ENCODE peak calls at places on chromosomes 1 and 21, in nine cellular contexts. M is Panc1; S is fibroblast of lung; A is tibial nerve; E is kidney; X is breast epithelium; C is CD8-positive, alpha-beta T cell; T is aorta; K is cardiac muscle cell. W is an unnamed sample. For H3K9me3 and H3K4me1, the result is how much of the 10 kb centered on the place peaks cover.

GRCh38 chr21:29726061-29726460 is 213.7 kb downstream of the GRIK1 start:
- DNase-seq in M (no peak), S (no peak), A (no peak), E (no peak), X (no peak), C (no peak), T (no peak), K (no peak), W (no peak)

GRCh38 chr1:226723640-226724532 is 15.2 kb downstream of the ITPKB start:
- DNase-seq in M (no peak), S (peak), A (peak), E (no peak), X (no peak), C (no peak), T (no peak), K (peak), W (no peak)

GRCh38 chr1:32180186-32181060 is 948 bp downstream of the TXLNA start:
- DNase-seq in M (no peak), S (peak), A (no peak), E (peak), X (no peak), C (no peak), T (peak), K (peak), W (peak)

GRCh38 chr1:112957133-112957812 is 1.3 kb upstream of the SLC16A1 start:
- DNase-seq in M (peak), S (peak), A (no peak), E (no peak), X (no peak), C (peak), T (no peak), K (peak), W (no peak)

GRCh38 chr1:212430416-212430815 is 2.3 kb upstream of the NENF start:
- DNase-seq in M (no peak), S (peak), A (no peak), E (no peak), X (no peak), C (no peak), T (no peak), K (no peak), W (no peak)

GRCh38 chr21:41658321-41658720 is 108.5 kb downstream of the RIPK4 start:
- DNase-seq in M (no peak), S (no peak), A (no peak), E (peak), X (no peak), C (no peak), T (no peak), K (no peak), W (no peak)

GRCh38 chr1:196655494-196655893 is 3.7 kb downstream of the CFH start:
- DNase-seq in M (no peak), S (no peak), A (no peak), E (no peak), X (no peak), C (no peak), T (no peak), K (no peak), W (no peak)

GRCh38 chr1:235741294-235741693 is 91.7 kb upstream of the GNG4 start:
- DNase-seq in M (no peak), S (peak), A (no peak), E (no peak), X (no peak), C (no peak), T (no peak), K (peak), W (no peak)

GRCh38 chr1:906532-907420 is 16.9 kb upstream of the SAMD11 start:
- DNase-seq in M (no peak), S (peak), A (peak), E (peak), X (no peak), C (no peak), T (peak), K (peak), W (peak)

GRCh38 chr1:41599912-41600311 is 115.4 kb upstream of the EDN2 start:
- DNase-seq in M (no peak), S (peak), A (no peak), E (no peak), X (no peak), C (no peak), T (no peak), K (peak), W (no peak)

GRCh38 chr21:38325216-38325615 is 68.4 kb downstream of the KCNJ15 start:
- DNase-seq in M (no peak), S (no peak), A (no peak), E (no peak), X (no peak), C (no peak), T (no peak), K (no peak), W (no peak)

GRCh38 chr1:16249838-16250241 is 12.9 kb upstream of the CPLANE2 start:
- DNase-seq in M (no peak), S (peak), A (peak), E (peak), X (peak), C (no peak), T (peak), K (peak), W (no peak)

GRCh38 chr1:39333296-39333695 is 128.8 kb downstream of the MACF1 start:
- DNase-seq in M (no peak), S (peak), A (no peak), E (no peak), X (no peak), C (no peak), T (no peak), K (peak), W (no peak)

GRCh38 chr1:20640183-20640597 is 6.9 kb downstream of the PINK1 start:
- DNase-seq in M (peak), S (peak), A (no peak), E (no peak), X (no peak), C (peak), T (no peak), K (peak), W (peak)

GRCh38 chr1:18373882-18374493 is 106.7 kb upstream of the KLHDC7A start:
- DNase-seq in M (no peak), S (no peak), A (no peak), E (no peak), X (no peak), C (no peak), T (no peak), K (no peak), W (peak)

GRCh38 chr1:54047384-54048315 is 5.4 kb downstream of the TMEM59 start:
- DNase-seq in M (no peak), S (no peak), A (no peak), E (no peak), X (no peak), C (no peak), T (no peak), K (no peak), W (no peak)

GRCh38 chr1:115343200-115343737 is 5.2 kb upstream of the NGF start:
- DNase-seq in M (no peak), S (no peak), A (no peak), E (no peak), X (no peak), C (no peak), T (no peak), K (no peak), W (no peak)

GRCh38 chr1:87072431-87072830 is 158.0 kb downstream of the HS2ST1 start:
- DNase-seq in M (no peak), S (no peak), A (no peak), E (no peak), X (no peak), C (no peak), T (no peak), K (no peak), W (no peak)

GRCh38 chr21:43842742-43843141 is 22.3 kb upstream of the AGPAT3 start:
- DNase-seq in M (no peak), S (peak), A (no peak), E (no peak), X (no peak), C (no peak), T (no peak), K (no peak), W (no peak)
- H3K9me3 ChIP-seq in M (under half), S (under half), A (under half), E (under half), X (under half), C (under half), T (under half), K (under half), W (under half)

GRCh38 chr1:182631954-182632353 is 27.8 kb upstream of the RGS16 start:
- DNase-seq in M (no peak), S (no peak), A (no peak), E (no peak), X (no peak), C (no peak), T (no peak), K (no peak), W (no peak)
- H3K4me1 ChIP-seq in M (under half), S (under half), A (under half), E (under half), X (under half), C (under half), T (under half), K (under half), W (under half)

DNA sequence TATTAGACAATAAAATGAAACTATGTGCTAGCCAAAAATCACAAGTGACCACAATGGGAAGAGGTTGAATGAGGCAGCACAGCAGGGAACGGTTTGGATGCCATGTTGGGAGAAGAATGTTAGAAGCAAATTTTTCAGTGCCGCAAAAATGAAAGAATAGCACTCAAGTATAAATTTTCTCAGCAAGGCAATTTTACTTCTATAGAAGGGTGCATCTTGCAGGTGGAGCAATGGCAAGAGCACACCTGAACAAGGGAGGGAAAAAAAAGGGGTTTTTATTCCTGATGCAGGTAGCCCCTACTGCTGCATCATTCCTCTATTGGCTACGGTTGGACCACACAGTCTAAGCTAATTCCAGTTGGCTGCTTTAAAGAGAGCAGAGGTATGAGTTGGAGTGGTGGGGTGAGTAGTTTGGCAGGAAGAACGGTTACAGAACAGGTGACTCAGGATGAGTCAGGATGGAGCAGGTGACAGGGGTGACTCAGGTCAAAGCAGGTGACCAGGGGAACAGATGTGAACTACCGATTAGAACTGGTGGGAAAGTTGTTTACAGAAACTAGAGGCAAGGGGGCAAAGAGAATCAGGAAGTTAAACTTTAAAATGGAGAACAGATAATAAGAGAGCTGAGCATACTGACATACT is 301.1 kb upstream of the NRIP1 start:
- DNase-seq in M (no peak), S (no peak), A (no peak), E (no peak), X (no peak), C (no peak), T (no peak), K (no peak), W (no peak)
- H3K9me3 ChIP-seq in M (under half), S (under half), A (under half), E (under half), X (under half), C (under half), T (under half), K (under half), W (under half)

GRCh38 chr21:14880922-14881321 is 183.9 kb downstream of the NRIP1 start:
- DNase-seq in M (no peak), S (peak), A (no peak), E (no peak), X (no peak), C (no peak), T (no peak), K (peak), W (no peak)

GRCh38 chr21:14876464-14876863 is 188.3 kb downstream of the NRIP1 start:
- DNase-seq in M (no peak), S (no peak), A (no peak), E (no peak), X (no peak), C (no peak), T (no peak), K (no peak), W (peak)

GRCh38 chr21:14877581-14878228 is 187.1 kb downstream of the NRIP1 start:
- DNase-seq in M (no peak), S (peak), A (no peak), E (no peak), X (no peak), C (no peak), T (no peak), K (peak), W (no peak)

GRCh38 chr21:14879458-14879857 is 185.3 kb downstream of the NRIP1 start:
- DNase-seq in M (no peak), S (no peak), A (no peak), E (no peak), X (no peak), C (no peak), T (no peak), K (no peak), W (no peak)

DNA sequence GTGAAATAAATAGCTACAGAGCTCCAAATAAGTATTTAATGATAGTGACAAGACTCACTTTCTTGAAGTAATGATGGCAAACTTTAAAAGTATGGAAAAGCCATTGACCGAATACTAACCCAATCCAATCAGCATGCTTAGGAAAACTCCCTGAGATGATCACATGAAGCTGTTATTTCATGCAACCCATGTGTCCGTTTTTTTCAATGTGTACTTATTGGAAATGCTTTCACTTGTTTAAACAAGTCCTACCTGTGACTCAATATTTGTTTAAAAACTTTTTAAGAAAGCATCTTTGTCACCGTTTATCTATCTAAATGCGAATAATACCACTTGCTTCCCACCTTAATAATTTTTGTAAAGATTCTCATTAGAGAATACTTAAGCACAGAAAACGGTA is 185.8 kb downstream of the NRIP1 start:
- DNase-seq in M (no peak), S (no peak), A (no peak), E (no peak), X (no peak), C (no peak), T (no peak), K (no peak), W (no peak)
- H3K4me1 ChIP-seq in M (under half), S (under half), A (under half), E (under half), X (under half), C (under half), T (under half), K (under half), W (under half)

W was measured in mucosa of descending colon.